ENCODE peak calls at places on chromosomes 4 and X, in eight cellular contexts. R, X, G, Q, C, Y, B and E are unnamed samples.

GRCh38 chr4:130901321-130901720 is 1805.4 kb downstream of the C4orf33 start:
- DNase-seq in R (no peak), X (no peak), G (no peak), Q (no peak), C (no peak), Y (no peak), B (no peak), E (no peak)

GRCh38 chr4:40956726-40957255 is 207.0 kb downstream of the NSUN7 start:
- DNase-seq in R (no peak), X (no peak), G (peak; percentile 46), Q (no peak), C (no peak), Y (peak; percentile 20), B (no peak), E (no peak)

GRCh38 chr4:115323106-115323684 is 209.8 kb upstream of the NDST4 start:
- DNase-seq in R (no peak), X (no peak), G (no peak), Q (no peak), C (no peak), Y (no peak), B (no peak), E (no peak)

GRCh38 chrX:19697416-19697815 is 182.1 kb upstream of the MAP3K15 start:
- DNase-seq in R (no peak), X (peak; percentile 44), G (peak; percentile 69), Q (no peak), C (no peak), Y (no peak), B (no peak), E (no peak)

GRCh38 chr4:105641876-105642275 is 66.6 kb downstream of the INTS12 start:
- DNase-seq in R (no peak), X (no peak), G (no peak), Q (no peak), C (no peak), Y (no peak), B (no peak), E (no peak)

GRCh38 chr4:140497776-140498636 is at the start of gene MGAT4D:
- DNase-seq in R (peak; percentile 82), X (no peak), G (no peak), Q (no peak), C (no peak), Y (peak; percentile 74), B (peak; percentile 73), E (no peak)

GRCh38 chrX:19535481-19535880 is 20.2 kb upstream of the MAP3K15 start:
- DNase-seq in R (peak; percentile 28), X (no peak), G (peak; percentile 24), Q (peak; percentile 6), C (no peak), Y (no peak), B (peak; percentile 42), E (no peak)

GRCh38 chr4:111506706-111507105 is 638.5 kb upstream of the FAM241A start:
- DNase-seq in R (no peak), X (no peak), G (peak; percentile 84), Q (no peak), C (no peak), Y (no peak), B (no peak), E (no peak)

GRCh38 chr4:115159141-115159540 is 45.7 kb upstream of the NDST4 start:
- DNase-seq in R (no peak), X (no peak), G (no peak), Q (no peak), C (no peak), Y (no peak), B (no peak), E (no peak)

GRCh38 chr4:173243321-173243720 is 74.7 kb downstream of the GALNT7 start:
- DNase-seq in R (no peak), X (peak; percentile 88), G (peak; percentile 88), Q (no peak), C (no peak), Y (no peak), B (no peak), E (no peak)

GRCh38 chr4:163702736-163703135 is 208.2 kb downstream of the TMA16 start:
- DNase-seq in R (no peak), X (no peak), G (peak; percentile 83), Q (no peak), C (no peak), Y (no peak), B (no peak), E (no peak)

GRCh38 chr4:155759372-155760252 is 791 bp downstream of the GUCY1B1 start:
- DNase-seq in R (peak; percentile 75), X (peak; percentile 22), G (peak; percentile 16), Q (no peak), C (no peak), Y (peak; percentile 66), B (peak; percentile 58), E (peak; percentile 71)

GRCh38 chrX:136767104-136767941 is 13.4 kb downstream of the ARHGEF6 start:
- DNase-seq in R (peak; percentile 74), X (peak; percentile 27), G (peak; percentile 37), Q (peak; percentile 1), C (no peak), Y (peak; percentile 63), B (peak; percentile 72), E (peak; percentile 45)

GRCh38 chrX:39487166-39488006 is 610.4 kb downstream of the BCOR start:
- DNase-seq in R (no peak), X (no peak), G (no peak), Q (no peak), C (peak; percentile 16), Y (no peak), B (no peak), E (no peak)

GRCh38 chr4:184384056-184384809 is 90.1 kb downstream of the IRF2 start:
- DNase-seq in R (peak; percentile 27), X (peak; percentile 93), G (peak; percentile 96), Q (peak; percentile 86), C (peak; percentile 92), Y (no peak), B (peak; percentile 26), E (peak; percentile 74)

GRCh38 chr4:147044241-147044640 is 98.6 kb upstream of the TTC29 start:
- DNase-seq in R (no peak), X (no peak), G (no peak), Q (no peak), C (no peak), Y (no peak), B (no peak), E (no peak)

GRCh38 chr4:8211737-8212581 is 12.9 kb downstream of the SH3TC1 start:
- DNase-seq in R (no peak), X (no peak), G (no peak), Q (no peak), C (no peak), Y (no peak), B (no peak), E (no peak)

GRCh38 chrX:44244008-44244407 is 99.5 kb downstream of the EFHC2 start:
- DNase-seq in R (peak; percentile 28), X (peak; percentile 26), G (peak; percentile 29), Q (no peak), C (no peak), Y (no peak), B (peak; percentile 51), E (peak; percentile 34)

GRCh38 chr4:41362647-41363383 is 106.1 kb downstream of the UCHL1 start:
- DNase-seq in R (peak; percentile 65), X (no peak), G (no peak), Q (no peak), C (no peak), Y (peak; percentile 72), B (peak; percentile 92), E (no peak)

GRCh38 chrX:111680988-111681779 is at the start of gene ALG13:
- DNase-seq in R (peak; percentile 95), X (peak; percentile 88), G (peak; percentile 90), Q (peak; percentile 80), C (peak; percentile 43), Y (peak; percentile 81), B (peak; percentile 85), E (peak; percentile 85)

GRCh38 chr4:128461300-128462103 is 173.9 kb upstream of the PGRMC2 start:
- DNase-seq in R (peak; percentile 88), X (peak; percentile 63), G (peak; percentile 88), Q (no peak), C (no peak), Y (no peak), B (no peak), E (peak; percentile 95)

GRCh38 chrX:126137899-126138298 is 28.2 kb downstream of the DCAF12L2 start:
- DNase-seq in R (peak; percentile 10), X (no peak), G (no peak), Q (no peak), C (no peak), Y (no peak), B (peak; percentile 25), E (no peak)

GRCh38 chrX:126141014-126141413 is 25.1 kb downstream of the DCAF12L2 start:
- DNase-seq in R (no peak), X (no peak), G (no peak), Q (no peak), C (no peak), Y (no peak), B (peak; percentile 1), E (no peak)
- H2AFZ ChIP-seq in R (no peak overlapping the region), X (no peak overlapping the region), G (no peak overlapping the region), Q (no peak overlapping the region), C (no peak overlapping the region), Y (no peak overlapping the region), B (no peak overlapping the region), E (no peak overlapping the region)

GRCh38 chr4:73964862-73965611 is 16.8 kb downstream of the PF4 start:
- DNase-seq in R (peak; percentile 71), X (no peak), G (no peak), Q (peak; percentile 1), C (no peak), Y (peak; percentile 79), B (peak; percentile 84), E (peak; percentile 23)
- TF ChIP-seq CTCF in R (peak; percentile 65), X (peak; percentile 55), G (peak; percentile 23), Q (peak; percentile 42), C (peak; percentile 31), Y (peak; percentile 92), B (peak; percentile 66), E (peak; percentile 48)

DNA sequence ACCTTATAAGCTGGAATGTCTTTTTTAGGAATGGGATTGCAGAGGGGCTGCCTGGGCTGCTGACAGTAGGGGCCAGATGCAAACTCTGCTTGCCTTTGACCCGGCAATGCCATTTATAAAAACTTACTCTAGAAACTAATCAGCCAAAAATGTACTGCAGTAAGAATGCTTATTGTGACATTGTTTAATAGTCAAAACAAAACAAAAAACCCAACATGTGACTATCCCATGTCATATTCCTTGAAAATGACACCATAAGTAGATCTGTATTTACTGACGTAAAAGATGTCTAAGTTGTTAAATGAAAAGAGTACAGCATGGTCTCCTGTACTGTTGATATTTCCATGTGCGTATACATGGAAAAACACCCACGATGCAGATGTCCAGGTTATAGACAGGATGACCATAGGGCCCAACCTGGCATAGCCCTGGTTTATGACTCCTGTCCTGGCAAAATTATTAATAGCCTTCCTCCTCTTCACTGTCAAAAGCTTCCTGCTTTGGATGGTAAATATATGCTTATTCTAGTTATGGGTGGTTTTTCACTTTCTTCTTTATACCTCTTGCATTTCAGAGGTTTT is 138.9 kb downstream of the PTTG2 start:
- DNase-seq in R (no peak), X (no peak), G (no peak), Q (no peak), C (no peak), Y (no peak), B (no peak), E (peak; percentile 12)
- H3K36me3 ChIP-seq in R (no peaks in the 10 kb centered on the region), X (peaks cover 4% of the 10 kb centered on the region), G (peaks cover 2% of the 10 kb centered on the region), Q (peaks cover 13% of the 10 kb centered on the region), C (peaks cover 15% of the 10 kb centered on the region), Y (peaks cover 18% of the 10 kb centered on the region), B (peaks cover 15% of the 10 kb centered on the region), E (peaks cover 2% of the 10 kb centered on the region)

DNA sequence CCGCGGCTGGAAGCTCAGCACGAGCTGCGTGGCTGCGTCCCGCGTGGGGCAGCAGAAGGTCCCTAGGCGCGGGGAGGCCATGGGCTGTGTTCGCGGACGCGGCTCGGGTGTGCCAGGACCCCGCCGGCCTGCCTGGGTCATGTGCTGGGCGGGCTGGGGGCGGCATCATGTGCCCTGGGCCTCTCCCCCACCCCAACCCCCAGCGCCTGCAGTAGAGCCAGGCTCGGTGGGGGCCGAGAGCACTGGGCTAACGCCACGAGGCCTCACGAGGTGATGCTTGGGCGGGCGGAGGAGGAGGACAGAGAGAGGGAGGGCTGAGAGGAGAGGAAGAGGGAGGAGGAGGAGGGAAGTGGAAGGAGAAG is at the start of gene GPR143:
- DNase-seq in R (peak; percentile 31), X (no peak), G (no peak), Q (no peak), C (no peak), Y (peak; percentile 53), B (peak; percentile 54), E (no peak)
- H2AFZ ChIP-seq in R (peak within 1 kb of the TSS; percentile 42), X (no peak within 1 kb of the TSS), G (no peak within 1 kb of the TSS), Q (no peak within 1 kb of the TSS), C (no peak within 1 kb of the TSS), Y (peak within 1 kb of the TSS; percentile 53), B (peak within 1 kb of the TSS; percentile 74), E (peak within 1 kb of the TSS; percentile 85)